ENCODE peak calls at places on chromosomes 16 and 17, in six cellular contexts. K, U, Q, F, R and V are unnamed samples.
A peak's percentile ranks its signal among the peaks of the same experiment; 100 is the strongest.

GRCh38 chr17:79191270-79191934 is 116.8 kb downstream of the ENGASE start:
- DNase-seq in K (no peak), U (no peak), Q (no peak), F (no peak), R (no peak), V (no peak)

GRCh38 chr17:39927928-39928867 is 666 bp downstream of the LRRC3C start:
- DNase-seq in K (peak; percentile 23), U (peak; percentile 70), Q (peak; percentile 89), F (no peak), R (peak; percentile 46), V (no peak)

GRCh38 chr17:79433396-79433795 is 177.5 kb downstream of the RBFOX3 start:
- DNase-seq in K (no peak), U (no peak), Q (no peak), F (no peak), R (no peak), V (no peak)

GRCh38 chr16:66898207-66898606 is 17.9 kb downstream of the PDP2 start:
- DNase-seq in K (peak; percentile 61), U (peak; percentile 49), Q (no peak), F (no peak), R (peak; percentile 73), V (no peak)

GRCh38 chr17:81871387-81872120 is 417 bp upstream of the ARHGDIA start:
- DNase-seq in K (peak; percentile 78), U (peak; percentile 77), Q (peak; percentile 92), F (peak; percentile 93), R (peak; percentile 95), V (peak; percentile 96)

GRCh38 chr16:50166511-50167500 is 13.7 kb downstream of the TENT4B start:
- DNase-seq in K (peak; percentile 35), U (no peak), Q (no peak), F (no peak), R (peak; percentile 29), V (no peak)

GRCh38 chr16:82092711-82093110 is 57.7 kb downstream of the HSD17B2 start:
- DNase-seq in K (peak; percentile 43), U (no peak), Q (no peak), F (no peak), R (peak; percentile 38), V (no peak)

GRCh38 chr17:7380321-7380720 is 568 bp upstream of the TNK1 start:
- DNase-seq in K (peak; percentile 30), U (no peak), Q (peak; percentile 64), F (no peak), R (peak; percentile 81), V (no peak)

GRCh38 chr16:71428883-71429282 is 13.0 kb downstream of the TLE7 start:
- DNase-seq in K (no peak), U (no peak), Q (no peak), F (no peak), R (peak; percentile 13), V (no peak)

GRCh38 chr16:9297437-9298113 is 206.1 kb downstream of the HAPSTR1 start:
- DNase-seq in K (no peak), U (no peak), Q (peak; percentile 62), F (no peak), R (peak; percentile 29), V (no peak)

GRCh38 chr17:50693041-50693682 is 14.6 kb downstream of the ANKRD40 start:
- DNase-seq in K (peak; percentile 41), U (no peak), Q (no peak), F (no peak), R (peak; percentile 65), V (no peak)

GRCh38 chr16:75053791-75054555 is 55.1 kb downstream of the ZNRF1 start:
- DNase-seq in K (no peak), U (peak; percentile 96), Q (no peak), F (no peak), R (no peak), V (no peak)

GRCh38 chr17:5419959-5420653 is at the start of gene RPAIN:
- DNase-seq in K (no peak), U (peak; percentile 90), Q (peak; percentile 94), F (no peak), R (peak; percentile 86), V (peak; percentile 88)

GRCh38 chr16:30092373-30093010 is 768 bp upstream of the TBX6 start:
- DNase-seq in K (peak; percentile 59), U (peak; percentile 78), Q (peak; percentile 94), F (peak; percentile 45), R (peak; percentile 79), V (peak; percentile 65)

GRCh38 chr16:78122774-78123315 is 23.4 kb downstream of the WWOX start:
- DNase-seq in K (peak; percentile 41), U (no peak), Q (no peak), F (peak; percentile 37), R (peak; percentile 74), V (no peak)

GRCh38 chr16:50154369-50154947 is 1.4 kb downstream of the TENT4B start:
- DNase-seq in K (no peak), U (no peak), Q (no peak), F (no peak), R (peak; percentile 42), V (no peak)

GRCh38 chr17:39235555-39236221 is 9.9 kb upstream of the STAC2 start:
- DNase-seq in K (peak; percentile 51), U (no peak), Q (peak; percentile 94), F (peak; percentile 35), R (peak; percentile 76), V (peak; percentile 32)

GRCh38 chr16:57260294-57260929 is 15.4 kb downstream of the ARL2BP start:
- DNase-seq in K (peak; percentile 79), U (no peak), Q (peak; percentile 67), F (no peak), R (peak; percentile 79), V (peak; percentile 72)

GRCh38 chr16:85658504-85659326 is 30.0 kb downstream of the GINS2 start:
- DNase-seq in K (no peak), U (no peak), Q (no peak), F (no peak), R (no peak), V (no peak)

GRCh38 chr17:42796066-42796758 is 2.3 kb downstream of the COA3 start:
- DNase-seq in K (no peak), U (peak; percentile 40), Q (no peak), F (no peak), R (no peak), V (no peak)

GRCh38 chr16:68736561-68736960 is 531 bp upstream of the CDH1 start:
- DNase-seq in K (no peak), U (no peak), Q (no peak), F (no peak), R (no peak), V (no peak)
- H3K27ac ChIP-seq in K (no peak overlapping the region), U (no peak overlapping the region), Q (no peak overlapping the region), F (no peak overlapping the region), R (no peak overlapping the region), V (no peak overlapping the region)

DNA sequence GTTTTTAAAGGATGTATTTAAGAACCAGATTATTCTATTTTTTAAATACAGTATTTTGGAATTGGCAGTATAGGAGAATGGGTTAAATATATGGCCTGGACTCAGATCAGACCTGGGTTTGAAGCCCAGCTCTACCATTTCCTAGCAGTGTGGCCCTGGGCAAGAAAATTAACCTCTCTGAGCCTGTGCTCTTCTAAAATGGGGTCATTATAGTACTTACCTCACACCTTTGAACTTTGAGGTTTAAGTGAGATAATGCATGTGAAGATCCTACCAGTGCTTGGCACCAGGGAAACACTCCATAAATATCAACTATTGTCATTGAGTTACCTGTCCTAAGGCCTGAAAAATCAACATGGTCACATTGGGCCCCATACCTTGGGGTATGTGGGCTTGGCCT is 93.4 kb upstream of the WSB1 start:
- DNase-seq in K (no peak), U (no peak), Q (no peak), F (no peak), R (no peak), V (no peak)
- H3K9me3 ChIP-seq in K (no peaks in the 10 kb centered on the region), U (no peaks in the 10 kb centered on the region), Q (peaks cover 57% of the 10 kb centered on the region), F (no peaks in the 10 kb centered on the region), R (no peaks in the 10 kb centered on the region), V (no peaks in the 10 kb centered on the region)

GRCh38 chr17:61279476-61280145 is 120.0 kb upstream of the TBX2 start:
- DNase-seq in K (peak; percentile 23), U (no peak), Q (no peak), F (no peak), R (peak; percentile 51), V (no peak)
- H3K27ac ChIP-seq in K (no peak overlapping the region), U (no peak overlapping the region), Q (no peak overlapping the region), F (no peak overlapping the region), R (peak overlapping the region; percentile 9), V (no peak overlapping the region)

GRCh38 chr17:80652751-80653330 is 108.2 kb downstream of the RPTOR start:
- DNase-seq in K (peak; percentile 16), U (no peak), Q (no peak), F (no peak), R (peak; percentile 37), V (no peak)
- H3K9me3 ChIP-seq in K (no peaks in the 10 kb centered on the region), U (no peaks in the 10 kb centered on the region), Q (no peaks in the 10 kb centered on the region), F (no peaks in the 10 kb centered on the region), R (no peaks in the 10 kb centered on the region), V (no peaks in the 10 kb centered on the region)

GRCh38 chr16:11042205-11042604 is 97.8 kb downstream of the CLEC16A start:
- DNase-seq in K (no peak), U (no peak), Q (no peak), F (no peak), R (no peak), V (no peak)

GRCh38 chr16:11045441-11045840 is 101.1 kb downstream of the CLEC16A start:
- DNase-seq in K (no peak), U (no peak), Q (no peak), F (no peak), R (no peak), V (no peak)

GRCh38 chr16:11047057-11047456 is 102.7 kb downstream of the CLEC16A start:
- DNase-seq in K (peak; percentile 71), U (no peak), Q (no peak), F (no peak), R (peak; percentile 82), V (no peak)

GRCh38 chr16:11047939-11048500 is 103.7 kb downstream of the CLEC16A start:
- DNase-seq in K (no peak), U (no peak), Q (no peak), F (no peak), R (no peak), V (no peak)

GRCh38 chr16:11045846-11046245 is 101.5 kb downstream of the CLEC16A start:
- DNase-seq in K (peak; percentile 28), U (no peak), Q (no peak), F (no peak), R (peak; percentile 65), V (no peak)
- H3K27ac ChIP-seq in K (peak overlapping the region; percentile 86), U (no peak overlapping the region), Q (no peak overlapping the region), F (no peak overlapping the region), R (peak overlapping the region; percentile 50), V (no peak overlapping the region)

GRCh38 chr16:83835972-83836566 is 28.3 kb downstream of the HSBP1 start:
- DNase-seq in K (peak; percentile 82), U (no peak), Q (no peak), F (no peak), R (peak; percentile 77), V (no peak)
- H3K9me3 ChIP-seq in K (no peaks in the 10 kb centered on the region), U (no peaks in the 10 kb centered on the region), Q (peaks cover 10% of the 10 kb centered on the region), F (no peaks in the 10 kb centered on the region), R (no peaks in the 10 kb centered on the region), V (no peaks in the 10 kb centered on the region)